ENCODE peak calls at places on chromosome 12, in six cellular contexts. S is HCT116, D is breast epithelium, O is sigmoid colon, V is transverse colon, I is stomach. B is an unnamed sample.

GRCh38 chr12:122841544-122842321 is 6.5 kb downstream of the HIP1R start:
- DNase-seq in O (no peak), V (no peak), D (peak; percentile 85), I (peak; percentile 71), S (peak; percentile 22), B (no peak)

GRCh38 chr12:40312982-40313576 is 88.3 kb downstream of the LRRK2 start:
- DNase-seq in S (no peak), D (no peak), I (no peak), O (no peak), V (no peak), B (no peak)

GRCh38 chr12:128797119-128798118 is 26.3 kb downstream of the SLC15A4 start:
- DNase-seq in I (no peak), O (peak; percentile 46), D (no peak), V (no peak), S (no peak), B (no peak)

GRCh38 chr12:22700126-22700525 is 75.2 kb downstream of the ETNK1 start:
- DNase-seq in O (no peak), I (no peak), V (no peak), S (no peak), D (no peak), B (no peak)

GRCh38 chr12:99386907-99387306 is 260.6 kb upstream of the GARIN6 start:
- DNase-seq in V (no peak), D (no peak), O (no peak), I (no peak), S (peak; percentile 28), B (no peak)

GRCh38 chr12:24499151-24500146 is 449.5 kb downstream of the BCAT1 start:
- DNase-seq in I (no peak), S (no peak), V (no peak), O (no peak), D (no peak), B (no peak)

GRCh38 chr12:69523433-69524330 is 53.5 kb downstream of the FRS2 start:
- DNase-seq in I (no peak), S (no peak), O (no peak), D (no peak), V (no peak), B (no peak)

GRCh38 chr12:13784504-13784903 is 196.9 kb downstream of the GRIN2B start:
- DNase-seq in D (no peak), S (no peak), V (no peak), I (no peak), O (no peak), B (no peak)

GRCh38 chr12:83939718-83940117 is 972.9 kb downstream of the SLC6A15 start:
- DNase-seq in I (no peak), O (no peak), D (no peak), S (no peak), V (no peak), B (no peak)

GRCh38 chr12:120534203-120534702 is at the start of gene RNF10:
- DNase-seq in V (peak; percentile 85), D (peak; percentile 81), O (peak; percentile 87), I (peak; percentile 77), S (peak; percentile 87), B (peak; percentile 84)

GRCh38 chr12:120534703-120535655 is 823 bp downstream of the RNF10 start:
- DNase-seq in O (no peak), V (peak; percentile 54), S (no peak), D (peak; percentile 56), I (peak; percentile 45), B (no peak)

GRCh38 chr12:120532701-120533238 is 1.4 kb upstream of the RNF10 start:
- DNase-seq in V (no peak), D (no peak), S (no peak), O (no peak), I (no peak), B (no peak)

GRCh38 chr12:120528861-120529525 is at the start of gene COQ5:
- DNase-seq in O (peak; percentile 95), S (peak; percentile 68), D (peak; percentile 83), V (peak; percentile 93), I (peak; percentile 92), B (peak; percentile 61)

GRCh38 chr12:120529641-120530314 is 820 bp upstream of the COQ5 start:
- DNase-seq in V (peak; percentile 44), O (no peak), D (no peak), I (peak; percentile 36), S (peak; percentile 41), B (no peak)
- TF ChIP-seq POLR2A in V (peak; percentile 17), O (no peak), D (no peak), I (no peak), S (no peak), B (peak; percentile 40)

DNA sequence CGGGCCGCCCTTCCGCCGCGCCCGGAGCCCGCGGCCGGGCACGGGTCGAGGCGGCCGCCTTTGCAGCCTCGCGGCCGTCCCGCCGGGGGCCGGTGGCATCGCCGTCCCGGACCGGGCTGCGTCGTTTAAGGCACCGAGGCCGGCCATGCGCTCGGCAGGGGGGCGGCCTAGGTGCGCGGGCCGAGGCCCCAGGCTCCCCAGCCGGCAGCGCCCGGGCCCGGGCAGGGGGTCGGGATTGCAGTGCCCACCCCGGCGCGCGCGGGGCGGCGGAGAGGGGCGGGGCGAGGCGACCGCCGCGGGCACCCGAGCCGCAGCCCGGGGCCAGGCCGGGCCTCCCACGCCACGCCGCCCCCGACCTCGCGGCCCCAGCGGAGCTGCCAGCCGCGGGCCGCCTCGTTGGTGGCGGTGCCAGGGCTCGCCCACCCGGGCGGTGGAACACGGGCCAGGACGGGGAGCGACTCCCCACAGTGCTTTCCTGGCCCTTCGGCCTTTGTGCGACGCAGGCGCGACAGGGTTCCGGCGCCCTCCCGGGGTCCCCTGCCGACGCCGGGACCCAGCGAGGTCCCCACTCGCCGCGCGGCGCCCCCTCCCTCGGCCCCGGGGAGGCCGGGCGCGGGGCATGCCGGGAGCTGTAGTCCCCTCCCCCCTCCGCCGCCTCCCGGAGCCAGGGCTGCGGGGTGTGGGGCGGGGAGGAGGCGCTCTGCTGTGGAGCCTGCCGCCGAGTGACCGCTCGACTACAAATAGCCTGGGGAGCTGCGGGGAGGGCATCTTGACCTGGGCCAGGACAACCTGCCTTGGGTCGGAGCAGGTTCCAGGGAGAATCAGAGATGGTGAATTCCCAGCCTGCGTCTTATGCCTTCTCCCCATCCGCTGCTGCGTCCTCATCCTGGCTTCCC is 769 bp downstream of the FKBP4 start:
- DNase-seq in I (peak; percentile 84), O (peak; percentile 91), V (peak; percentile 86), S (no peak), D (peak; percentile 83), B (peak; percentile 94)
- TF ChIP-seq POLR2AphosphoS5 in I (peak; percentile 67), O (peak; percentile 68), V (peak; percentile 31), S (peak; percentile 51), D (peak; percentile 34), B (no peak)

GRCh38 chr12:32535260-32535999 is 136.1 kb downstream of the FGD4 start:
- DNase-seq in O (peak; percentile 83), D (no peak), I (peak; percentile 88), V (peak; percentile 84), S (no peak), B (no peak)
- TF ChIP-seq POLR2A in O (no peak), D (no peak), I (no peak), V (peak; percentile 38), S (no peak), B (no peak)

GRCh38 chr12:104055686-104056388 is 5.8 kb upstream of the GLT8D2 start:
- DNase-seq in O (peak; percentile 92), I (peak; percentile 83), V (peak; percentile 58), D (no peak), S (no peak), B (no peak)
- TF ChIP-seq POLR2AphosphoS5 in O (peak; percentile 24), I (peak; percentile 23), V (no peak), D (no peak), S (no peak), B (no peak)

GRCh38 chr12:45637706-45638105 is 91.8 kb upstream of the ARID2 start:
- DNase-seq in I (no peak), V (no peak), S (no peak), D (no peak), O (no peak), B (no peak)

GRCh38 chr12:45634273-45634917 is 95.1 kb upstream of the ARID2 start:
- DNase-seq in O (no peak), D (no peak), V (no peak), I (no peak), S (no peak), B (no peak)

GRCh38 chr12:45633733-45634132 is 95.8 kb upstream of the ARID2 start:
- DNase-seq in V (no peak), S (no peak), I (no peak), D (no peak), O (no peak), B (no peak)

DNA sequence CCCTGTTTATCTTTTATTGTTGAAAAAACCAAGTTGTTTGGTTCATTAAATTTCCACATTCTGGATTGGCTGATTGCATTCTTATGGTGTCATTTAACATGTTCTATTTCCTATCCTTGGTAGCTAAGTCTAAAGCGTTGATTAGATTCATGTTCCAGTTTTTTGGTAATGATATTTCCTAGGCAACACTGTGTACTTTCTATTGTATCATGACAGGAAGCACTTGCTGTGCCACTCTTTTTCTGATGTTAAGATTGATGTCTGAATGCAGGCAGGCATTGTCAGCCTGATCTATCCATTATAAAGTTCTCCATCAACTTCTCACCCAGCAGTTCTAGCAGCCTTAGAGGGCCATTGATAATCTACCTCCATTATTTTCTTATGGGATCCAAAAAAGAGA is 91.1 kb upstream of the ARID2 start:
- DNase-seq in S (no peak), O (no peak), V (no peak), I (no peak), D (no peak), B (no peak)
- TF ChIP-seq POLR2A in S (no peak), O (no peak), V (no peak), I (no peak), D (no peak), B (no peak)